ENCODE peak calls at places on chromosomes 3 and 15, in six cellular contexts. T is spleen, R is GM12891, X is breast epithelium, U is sigmoid colon, C is esophagus muscularis mucosa. I is an unnamed sample.

GRCh38 chr15:76844096-76844495 is 61.0 kb downstream of the SCAPER start:
- DNase-seq in T (no peak), X (no peak), U (no peak), C (no peak), R (no peak), I (no peak)

GRCh38 chr3:106332135-106332534 is 463.3 kb upstream of the CBLB start:
- DNase-seq in T (no peak), R (no peak), C (no peak), U (no peak), X (no peak), I (no peak)

GRCh38 chr3:127033786-127034185 is 50.9 kb downstream of the PLXNA1 start:
- DNase-seq in T (no peak), R (no peak), U (no peak), X (no peak), C (no peak), I (no peak)

GRCh38 chr15:95812491-95812890 is 518.0 kb upstream of the NR2F2 start:
- DNase-seq in R (no peak), T (no peak), X (no peak), C (no peak), U (no peak), I (peak; percentile 84)

GRCh38 chr3:16028604-16029003 is 145.9 kb upstream of the GALNT15 start:
- DNase-seq in U (no peak), R (no peak), X (no peak), C (no peak), T (no peak), I (no peak)

GRCh38 chr3:185658504-185658912 is 72.4 kb downstream of the SENP2 start:
- DNase-seq in R (no peak), T (no peak), X (no peak), U (peak; percentile 91), C (peak; percentile 95), I (peak; percentile 67)

GRCh38 chr3:16382852-16383251 is 117.8 kb downstream of the OXNAD1 start:
- DNase-seq in R (no peak), U (no peak), C (no peak), T (no peak), X (no peak), I (no peak)

GRCh38 chr3:141275973-141276372 is 44.3 kb downstream of the PXYLP1 start:
- DNase-seq in X (no peak), T (no peak), C (no peak), R (no peak), U (no peak), I (no peak)

GRCh38 chr15:41871175-41871905 is 22.5 kb downstream of the SPTBN5 start:
- DNase-seq in U (no peak), X (no peak), T (no peak), R (no peak), C (no peak), I (no peak)

GRCh38 chr15:22930782-22931484 is 49.2 kb downstream of the CYFIP1 start:
- DNase-seq in U (no peak), C (no peak), R (no peak), T (peak; percentile 54), X (no peak), I (no peak)

GRCh38 chr15:76930831-76931396 is 635 bp upstream of the RCN2 start:
- DNase-seq in X (no peak), U (no peak), C (no peak), R (no peak), T (no peak), I (no peak)

GRCh38 chr3:197810901-197811300 is 19.8 kb downstream of the LRCH3 start:
- DNase-seq in X (no peak), U (no peak), C (no peak), R (no peak), T (no peak), I (no peak)

GRCh38 chr15:100726426-100727190 is 124.2 kb downstream of the ASB7 start:
- DNase-seq in X (peak; percentile 43), C (peak; percentile 64), U (peak; percentile 66), R (no peak), T (no peak), I (no peak)

GRCh38 chr15:59590027-59590426 is 21.6 kb upstream of the GCNT3 start:
- DNase-seq in C (no peak), X (no peak), U (no peak), T (no peak), R (no peak), I (no peak)

GRCh38 chr15:67501177-67501835 is 19.6 kb upstream of the C15orf61 start:
- DNase-seq in T (no peak), C (no peak), R (no peak), U (no peak), X (no peak), I (peak; percentile 48)

GRCh38 chr3:119145500-119146167 is at the start of gene TEX55:
- DNase-seq in X (no peak), C (no peak), R (peak; percentile 25), U (no peak), T (no peak), I (peak; percentile 30)

GRCh38 chr15:22786868-22787698 is 639 bp downstream of the NIPA1 start:
- DNase-seq in X (no peak), U (no peak), R (no peak), C (no peak), T (peak; percentile 80), I (peak; percentile 37)

GRCh38 chr15:77335298-77335697 is 84.6 kb downstream of the PEAK1 start:
- DNase-seq in R (no peak), T (no peak), U (no peak), C (no peak), X (no peak), I (peak; percentile 31)

DNA sequence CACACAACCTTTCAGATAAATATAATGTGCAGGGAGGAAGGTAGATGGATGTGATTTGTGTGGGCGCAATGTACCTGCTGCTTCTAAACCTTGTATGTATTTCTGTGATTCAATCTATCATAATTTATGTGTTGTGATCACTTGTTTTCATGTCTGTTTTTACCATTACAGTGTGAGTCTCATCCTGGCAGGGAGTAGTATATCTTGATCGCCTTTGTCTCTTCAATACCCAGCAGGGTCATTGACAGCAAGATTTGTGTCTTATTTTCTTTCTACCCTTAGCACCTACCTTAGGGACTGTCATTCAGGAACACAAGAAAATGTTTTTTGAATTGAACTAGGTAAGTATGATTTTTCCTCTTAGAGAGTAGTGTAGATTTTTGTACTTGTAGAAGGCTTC is 83.7 kb upstream of the SELENOK start:
- DNase-seq in U (no peak), C (no peak), T (no peak), X (no peak), R (no peak), I (no peak)
- TF ChIP-seq POLR2AphosphoS5 in U (no peak), C (no peak), T (no peak), X (no peak), R (no peak), I (no peak)

DNA sequence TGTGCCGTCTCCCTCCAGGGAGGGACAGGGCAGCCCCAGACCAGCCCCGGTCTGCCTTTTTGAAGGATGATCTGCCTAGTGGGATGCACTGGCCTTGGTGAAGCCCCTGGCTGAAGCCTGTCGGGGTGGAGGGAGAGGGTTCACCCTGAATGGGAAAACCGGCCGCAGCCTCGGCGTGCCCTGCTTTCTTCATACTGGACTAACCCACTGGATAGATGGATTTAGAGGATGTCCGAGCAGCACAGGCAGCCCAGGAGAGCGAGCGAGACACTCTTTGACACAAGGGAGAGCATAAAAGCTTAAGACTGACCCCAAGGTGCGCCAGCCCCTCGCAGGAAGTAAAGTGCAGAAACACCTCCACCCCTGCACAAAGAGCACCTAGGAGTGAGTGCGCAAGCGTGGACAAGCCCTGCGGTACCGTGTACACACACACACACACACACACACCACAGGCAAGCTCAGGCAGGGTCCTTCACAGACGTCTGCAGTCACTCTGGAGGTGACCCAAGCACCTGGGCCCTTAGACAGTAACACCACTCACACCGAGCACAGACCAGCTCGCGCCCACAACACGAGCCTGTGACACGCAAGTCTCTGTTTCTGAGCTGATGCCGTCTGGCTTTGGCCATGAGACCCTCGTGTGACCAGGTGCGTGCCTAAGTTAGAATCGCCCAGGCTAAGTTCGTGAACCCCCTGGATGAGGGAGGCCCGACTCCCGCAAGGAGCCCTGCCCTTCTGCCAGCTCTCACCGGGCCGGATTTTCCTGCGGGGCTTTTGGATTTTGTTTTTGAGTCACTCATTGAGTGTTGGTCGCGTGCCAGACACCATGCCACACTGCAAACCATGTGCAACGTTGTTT is 11.3 kb downstream of the SEMA4B start:
- DNase-seq in R (no peak), T (no peak), X (peak; percentile 82), C (no peak), U (no peak), I (no peak)
- TF ChIP-seq POLR2AphosphoS5 in R (no peak), T (no peak), X (no peak), C (no peak), U (no peak), I (no peak)

GRCh38 chr3:169266986-169267385 is 396.5 kb downstream of the MECOM start:
- DNase-seq in X (no peak), T (no peak), U (no peak), R (no peak), C (no peak), I (no peak)

GRCh38 chr3:169268942-169269460 is 394.5 kb downstream of the MECOM start:
- DNase-seq in C (no peak), X (no peak), U (no peak), R (no peak), T (no peak), I (no peak)

GRCh38 chr3:169268286-169268776 is 395.2 kb downstream of the MECOM start:
- DNase-seq in C (no peak), R (no peak), T (no peak), U (no peak), X (no peak), I (peak; percentile 44)

GRCh38 chr3:169266351-169266750 is 397.2 kb downstream of the MECOM start:
- DNase-seq in T (no peak), C (no peak), U (no peak), R (no peak), X (no peak), I (peak; percentile 17)

GRCh38 chr3:169264711-169265110 is 398.8 kb downstream of the MECOM start:
- DNase-seq in X (no peak), R (no peak), T (no peak), U (no peak), C (no peak), I (peak; percentile 88)
- TF ChIP-seq POLR2AphosphoS5 in X (no peak), R (no peak), T (no peak), U (no peak), C (no peak), I (no peak)

DNA sequence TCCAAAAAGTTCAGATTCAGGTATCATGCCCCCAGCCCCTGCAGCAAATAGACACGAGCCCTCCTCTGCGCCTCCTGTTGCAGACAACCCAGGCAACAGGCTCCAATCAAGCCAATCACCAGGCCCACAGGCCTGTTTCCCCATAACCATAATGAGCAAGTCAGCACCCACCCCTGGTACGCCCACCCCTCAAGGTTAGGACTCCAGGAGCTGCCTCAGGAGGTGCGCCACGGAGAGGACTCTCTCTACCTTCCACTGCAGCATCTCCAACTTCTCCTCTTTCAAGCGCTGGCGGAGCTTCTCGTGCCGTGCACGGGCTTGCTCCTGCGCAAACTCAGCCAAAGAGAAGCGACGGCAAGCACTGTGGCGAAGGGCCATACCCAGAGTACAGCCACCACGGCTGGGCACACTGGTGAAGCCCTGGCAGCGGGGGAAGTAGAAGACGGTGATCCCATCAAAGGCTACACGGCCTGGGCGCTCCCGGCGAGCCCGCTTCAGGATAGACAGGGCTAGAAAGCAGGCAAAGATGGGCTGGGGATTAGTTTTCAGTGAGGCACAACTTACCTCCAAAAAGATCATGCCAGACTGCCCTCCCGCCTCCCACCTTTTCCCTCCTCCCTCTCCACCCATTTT is 8.5 kb downstream of the CSRNP1 start:
- DNase-seq in R (no peak), C (no peak), U (peak; percentile 64), X (no peak), T (peak; percentile 75), I (no peak)
- TF ChIP-seq POLR2AphosphoS5 in R (no peak), C (peak; percentile 14), U (no peak), X (no peak), T (no peak), I (no peak)

GRCh38 chr15:89018235-89018634 is 70.0 kb upstream of the ABHD2 start:
- DNase-seq in U (peak; percentile 67), C (no peak), R (no peak), X (no peak), T (no peak), I (no peak)
- TF ChIP-seq POLR2AphosphoS5 in U (no peak), C (peak; percentile 24), R (no peak), X (peak; percentile 31), T (no peak), I (no peak)

I was measured in endothelial cell of umbilical vein.